ENCODE peak calls at places on chromosomes 3 and 15, in seven cellular contexts. P is NCI-H1092, M is thyroid gland, Z is AG04450, F is fibroblast of the conjunctiva, A is hippocampal formation, X is left lung. T is an unnamed sample.

GRCh38 chr15:73849641-73850040 is 23.7 kb upstream of the TBC1D21 start:
- DNase-seq in P (no peak), M (no peak), Z (no peak), F (no peak), A (no peak), X (no peak), T (no peak)

GRCh38 chr3:45606003-45606402 is 11.5 kb downstream of the LIMD1 start:
- DNase-seq in P (no peak), M (no peak), Z (no peak), F (no peak), A (no peak), X (no peak), T (no peak)

GRCh38 chr3:154584041-154584440 is 154.1 kb upstream of the GPR149 start:
- DNase-seq in P (no peak), M (no peak), Z (no peak), F (no peak), A (no peak), X (no peak), T (no peak)

GRCh38 chr3:48919215-48920138 is 835 bp downstream of the ARIH2 start:
- DNase-seq in P (no peak), M (peak), Z (no peak), F (no peak), A (no peak), X (peak), T (no peak)

GRCh38 chr3:178525180-178525704 is 11.0 kb upstream of the KCNMB2 start:
- DNase-seq in P (no peak), M (peak), Z (no peak), F (no peak), A (no peak), X (no peak), T (no peak)

GRCh38 chr3:155185623-155186022 is 105.5 kb downstream of the MME start:
- DNase-seq in P (no peak), M (no peak), Z (peak), F (peak), A (no peak), X (no peak), T (no peak)

GRCh38 chr3:197352382-197352781 is 54.0 kb upstream of the DLG1 start:
- DNase-seq in P (no peak), M (peak), Z (no peak), F (no peak), A (no peak), X (no peak), T (no peak)

GRCh38 chr3:64355473-64355872 is 130.2 kb upstream of the PRICKLE2 start:
- DNase-seq in P (no peak), M (no peak), Z (no peak), F (no peak), A (no peak), X (no peak), T (no peak)

GRCh38 chr3:152229692-152230091 is 39.0 kb upstream of the MBNL1 start:
- DNase-seq in P (no peak), M (no peak), Z (no peak), F (no peak), A (no peak), X (no peak), T (no peak)

GRCh38 chr3:150232992-150233451 is 175.1 kb upstream of the TSC22D2 start:
- DNase-seq in P (peak), M (peak), Z (no peak), F (no peak), A (peak), X (no peak), T (no peak)

GRCh38 chr3:113084777-113085176 is 94.0 kb downstream of the GTPBP8 start:
- DNase-seq in P (no peak), M (no peak), Z (peak), F (peak), A (no peak), X (no peak), T (no peak)

GRCh38 chr15:31202953-31203352 is 101.4 kb upstream of the TRPM1 start:
- DNase-seq in P (no peak), M (no peak), Z (no peak), F (no peak), A (no peak), X (no peak), T (no peak)

GRCh38 chr15:48505067-48505466 is 140.4 kb downstream of the FBN1 start:
- DNase-seq in P (no peak), M (no peak), Z (no peak), F (no peak), A (no peak), X (no peak), T (no peak)

GRCh38 chr15:71921191-71921590 is 110.8 kb downstream of the NR2E3 start:
- DNase-seq in P (no peak), M (no peak), Z (no peak), F (no peak), A (no peak), X (no peak), T (no peak)

GRCh38 chr3:14989943-14990753 is 42.8 kb downstream of the NR2C2 start:
- DNase-seq in P (peak), M (peak), Z (no peak), F (peak), A (no peak), X (no peak), T (no peak)

GRCh38 chr3:43867673-43868072 is 176.9 kb downstream of the ABHD5 start:
- DNase-seq in P (no peak), M (no peak), Z (peak), F (peak), A (no peak), X (no peak), T (no peak)

GRCh38 chr15:60721706-60722105 is 242.8 kb upstream of the ICE2 start:
- DNase-seq in P (no peak), M (peak), Z (peak), F (no peak), A (no peak), X (no peak), T (no peak)

GRCh38 chr3:195450731-195451229 is 8.0 kb upstream of the ACAP2 start:
- DNase-seq in P (no peak), M (peak), Z (peak), F (peak), A (no peak), X (no peak), T (no peak)

GRCh38 chr3:160448845-160449659 is 534 bp downstream of the TRIM59 start:
- DNase-seq in P (no peak), M (no peak), Z (no peak), F (peak), A (no peak), X (peak), T (no peak)

GRCh38 chr3:39724233-39724846 is 85.1 kb upstream of the MYRIP start:
- DNase-seq in P (peak), M (no peak), Z (no peak), F (no peak), A (peak), X (no peak), T (no peak)

GRCh38 chr15:75947117-75947516 is 43.4 kb downstream of the FBXO22 start:
- DNase-seq in P (no peak), M (no peak), Z (peak), F (peak), A (no peak), X (no peak), T (no peak)

GRCh38 chr3:39990532-39990931 is 181.1 kb downstream of the MYRIP start:
- DNase-seq in P (peak), M (peak), Z (no peak), F (peak), A (no peak), X (no peak), T (no peak)

T was measured in lower lobe of right lung.